ENCODE peak calls at places on chromosome 16, in six cellular contexts. D, M, P, N, S and V are unnamed samples.

GRCh38 chr16:3051489-3051888 is 5.1 kb downstream of the MMP25 start:
- DNase-seq in S (no peak), D (no peak), M (no peak), P (no peak), N (no peak), V (no peak)

GRCh38 chr16:50618238-50618918 is 62.7 kb downstream of the SNX20 start:
- DNase-seq in S (no peak), M (no peak), N (no peak), P (no peak), D (no peak), V (no peak)

GRCh38 chr16:391885-392335 is 5.1 kb upstream of the NME4 start:
- DNase-seq in N (peak), S (peak), P (peak), D (peak), M (no peak), V (peak)

GRCh38 chr16:85372627-85373372 is 240.3 kb upstream of the GSE1 start:
- DNase-seq in N (no peak), D (peak), M (no peak), S (peak), P (peak), V (peak)

GRCh38 chr16:1019234-1019933 is 37.8 kb downstream of the SOX8 start:
- DNase-seq in M (no peak), P (peak), D (peak), N (no peak), S (peak), V (peak)

GRCh38 chr16:24609740-24610420 is 70.5 kb downstream of the RBBP6 start:
- DNase-seq in D (peak), N (no peak), S (peak), M (no peak), P (peak), V (peak)

GRCh38 chr16:70777973-70778406 is 23.0 kb downstream of the VAC14 start:
- DNase-seq in M (no peak), D (peak), N (no peak), P (no peak), S (no peak), V (no peak)

GRCh38 chr16:78436846-78437245 is 337.4 kb downstream of the WWOX start:
- DNase-seq in N (no peak), D (no peak), M (no peak), S (no peak), P (peak), V (no peak)

GRCh38 chr16:68072038-68072695 is 13.0 kb upstream of the NFATC3 start:
- DNase-seq in M (no peak), S (peak), P (no peak), N (no peak), D (peak), V (peak)

GRCh38 chr16:52499061-52499460 is 47.9 kb downstream of the TOX3 start:
- DNase-seq in P (no peak), M (no peak), S (no peak), N (no peak), D (no peak), V (no peak)

GRCh38 chr16:71903608-71904007 is 8.3 kb downstream of the IST1 start:
- DNase-seq in D (no peak), S (no peak), N (no peak), M (no peak), P (no peak), V (no peak)

GRCh38 chr16:15538484-15538883 is 104.1 kb downstream of the BMERB1 start:
- DNase-seq in M (no peak), D (no peak), P (no peak), S (no peak), N (no peak), V (no peak)

GRCh38 chr16:8730335-8730915 is 56.0 kb downstream of the ABAT start:
- DNase-seq in P (peak), N (no peak), D (no peak), M (no peak), S (no peak), V (no peak)

GRCh38 chr16:303760-304505 is 21.0 kb downstream of the PDIA2 start:
- DNase-seq in S (no peak), N (no peak), P (no peak), D (peak), M (no peak), V (no peak)

GRCh38 chr16:3304370-3304769 is 860 bp downstream of the TIGD7 start:
- DNase-seq in P (no peak), N (no peak), S (no peak), M (no peak), D (peak), V (no peak)

DNA sequence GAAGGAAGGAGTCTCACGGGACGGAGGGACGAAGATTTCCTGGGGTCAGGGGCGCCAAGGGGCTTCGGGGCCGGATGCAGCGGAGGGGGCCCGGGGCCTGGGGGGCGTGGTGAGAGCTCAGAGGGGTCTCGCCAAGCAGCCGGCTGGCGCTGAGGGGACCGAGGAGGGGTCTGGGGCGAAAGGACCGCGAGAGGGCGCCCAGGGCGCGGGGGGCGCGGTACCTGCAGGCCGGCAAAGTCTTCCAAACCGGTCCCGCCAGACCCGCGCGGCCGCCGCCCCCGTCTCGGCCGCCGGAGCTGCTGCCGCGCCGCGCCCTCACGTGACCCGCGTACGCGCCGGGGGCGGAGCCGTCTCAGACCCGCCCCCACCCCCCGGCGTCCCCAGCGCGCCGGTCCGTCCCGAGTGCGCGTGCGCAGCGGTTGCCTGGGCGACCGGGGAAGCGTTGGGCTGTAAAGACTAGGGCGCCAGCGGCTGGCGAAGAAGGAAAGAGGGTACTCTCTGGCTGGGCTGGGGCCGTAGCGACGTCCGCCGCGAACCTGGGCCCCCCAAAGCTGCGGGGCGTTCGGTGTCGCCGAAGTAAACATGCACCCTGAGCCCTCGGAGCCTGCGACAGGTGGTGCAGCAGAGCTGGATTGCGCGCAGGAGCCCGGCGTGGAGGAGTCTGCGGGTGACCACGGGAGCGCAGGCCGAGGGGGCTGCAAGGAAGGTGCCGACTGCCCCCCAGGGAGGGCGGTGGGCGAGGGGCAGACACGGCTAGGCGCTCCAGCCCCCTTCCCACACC is at the start of the genes DNAAF1 and HSDL1:
- DNase-seq in N (peak), S (peak), D (peak), M (peak), P (peak), V (peak)
- TF ChIP-seq CTCF in N (no peak), S (no peak), D (no peak), M (peak), P (peak), V (no peak)

DNA sequence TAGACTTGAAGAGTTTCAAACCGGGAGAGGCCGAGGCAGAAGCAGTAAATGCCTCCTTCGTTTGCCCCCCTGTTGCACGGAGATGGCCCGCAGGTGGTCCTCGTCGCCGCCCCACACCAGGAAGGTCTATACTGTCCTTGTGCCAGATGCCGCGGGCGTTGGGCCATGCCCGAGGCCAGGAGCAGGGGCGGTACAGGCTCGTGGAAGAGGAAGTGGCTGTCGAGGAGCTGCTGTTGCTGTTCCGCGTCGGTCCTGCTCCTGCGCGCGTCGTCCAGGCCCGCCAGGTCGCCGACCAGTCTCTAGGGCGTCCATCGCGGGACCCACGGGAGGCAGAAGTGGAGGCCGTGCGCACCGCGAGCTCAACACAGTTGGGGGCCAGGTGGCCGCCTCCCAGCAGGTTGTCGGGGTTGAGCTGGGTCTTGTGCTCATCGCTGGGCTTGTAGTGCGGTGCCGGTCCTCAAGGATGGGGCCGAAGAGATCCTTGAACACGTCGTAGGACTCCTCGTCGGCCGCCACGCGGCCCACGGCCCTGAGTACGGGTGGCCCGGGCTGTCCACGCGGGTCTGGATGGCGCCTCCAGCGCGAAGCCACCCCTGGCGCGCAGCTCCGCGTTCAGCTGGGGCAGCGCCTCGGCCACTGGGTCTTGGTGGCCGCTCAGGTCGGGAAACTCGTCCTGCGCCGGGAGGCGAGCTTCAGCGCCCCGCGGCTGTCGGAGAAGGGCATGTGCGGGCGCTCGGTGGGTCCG is 13.1 kb upstream of the C16orf87 start:
- DNase-seq in S (no peak), M (no peak), P (no peak), D (no peak), N (no peak), V (no peak)
- H3K4me3 ChIP-seq in S (peak), M (peak), P (no peak), D (no peak), N (no peak), V (no peak)

DNA sequence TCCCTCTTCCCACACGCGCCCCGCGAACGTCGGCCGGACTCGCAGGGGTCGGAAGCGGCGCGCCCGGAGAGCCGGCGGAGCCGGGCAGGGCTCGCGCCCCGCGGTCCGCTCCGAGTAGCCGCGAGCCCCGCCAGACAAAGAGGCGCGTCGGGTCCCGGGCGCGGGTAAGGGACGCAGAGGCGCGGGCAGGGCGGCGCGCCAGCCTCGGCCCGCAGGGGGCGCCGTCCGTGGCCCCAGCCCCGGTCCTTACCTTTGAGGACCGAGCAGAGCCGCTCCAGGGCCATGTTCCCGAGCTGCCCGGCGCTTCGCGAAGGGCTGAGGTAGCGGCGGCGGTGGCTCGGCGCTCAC is 442 bp downstream of the NETO2 start:
- DNase-seq in P (peak), D (peak), M (no peak), S (peak), N (peak), V (peak)
- TF ChIP-seq CTCF in P (peak), D (peak), M (peak), S (peak), N (peak), V (peak)

GRCh38 chr16:86761117-86761971 is 183.0 kb downstream of the FOXL1 start:
- DNase-seq in P (peak), M (no peak), D (peak), S (peak), N (peak), V (peak)
- H3K4me3 ChIP-seq in P (no peak), M (no peak), D (peak), S (no peak), N (no peak), V (peak)

GRCh38 chr16:79564594-79565210 is 35.8 kb downstream of the MAF start:
- DNase-seq in S (no peak), D (no peak), P (no peak), M (no peak), N (no peak), V (no peak)
- TF ChIP-seq CTCF in S (no peak), D (no peak), P (no peak), M (no peak), N (no peak), V (no peak)